ENCODE peak calls at places on chromosome X, in six cellular contexts. One of them, this sample, is unnamed.

GRCh38 chrX:8867454-8867853 is 66.3 kb upstream of the FAM9A start:
- DNase-seq in activated T-helper 1 cell treated with anti-CD3 and anti-CD28 coated beads, Interleukin-2, amount 50 U/mL, for 16 hours: no peak
- DNase-seq in upper lobe of right lung: no peak
- DNase-seq in adipocyte: no peak
- DNase-seq in fibroblast of mammary gland: peak
- DNase-seq in activated CD4-positive, alpha-beta T cell treated with anti-CD3 and anti-CD28 coated beads for 4 hours: no peak
- DNase-seq in this sample: peak

GRCh38 chrX:119235872-119236598 is at the start of gene PGRMC1:
- DNase-seq in activated T-helper 1 cell treated with anti-CD3 and anti-CD28 coated beads, Interleukin-2, amount 50 U/mL, for 16 hours: peak
- DNase-seq in upper lobe of right lung: peak
- DNase-seq in adipocyte: peak
- DNase-seq in fibroblast of mammary gland: peak
- DNase-seq in activated CD4-positive, alpha-beta T cell treated with anti-CD3 and anti-CD28 coated beads for 4 hours: peak
- DNase-seq in this sample: peak

GRCh38 chrX:3811331-3812311 is 98.2 kb upstream of the PRKX start:
- DNase-seq in activated T-helper 1 cell treated with anti-CD3 and anti-CD28 coated beads, Interleukin-2, amount 50 U/mL, for 16 hours: no peak
- DNase-seq in upper lobe of right lung: no peak
- DNase-seq in adipocyte: peak
- DNase-seq in fibroblast of mammary gland: peak
- DNase-seq in activated CD4-positive, alpha-beta T cell treated with anti-CD3 and anti-CD28 coated beads for 4 hours: peak
- DNase-seq in this sample: peak

GRCh38 chrX:25049347-25049746 is 33.6 kb upstream of the ARX start:
- DNase-seq in activated T-helper 1 cell treated with anti-CD3 and anti-CD28 coated beads, Interleukin-2, amount 50 U/mL, for 16 hours: no peak
- DNase-seq in upper lobe of right lung: no peak
- DNase-seq in adipocyte: no peak
- DNase-seq in fibroblast of mammary gland: peak
- DNase-seq in activated CD4-positive, alpha-beta T cell treated with anti-CD3 and anti-CD28 coated beads for 4 hours: no peak
- DNase-seq in this sample: peak

GRCh38 chrX:13334491-13334890 is 14.6 kb upstream of the ATXN3L start:
- DNase-seq in activated T-helper 1 cell treated with anti-CD3 and anti-CD28 coated beads, Interleukin-2, amount 50 U/mL, for 16 hours: no peak
- DNase-seq in upper lobe of right lung: no peak
- DNase-seq in adipocyte: no peak
- DNase-seq in fibroblast of mammary gland: no peak
- DNase-seq in activated CD4-positive, alpha-beta T cell treated with anti-CD3 and anti-CD28 coated beads for 4 hours: no peak
- DNase-seq in this sample: peak

GRCh38 chrX:39633293-39633692 is 464.5 kb downstream of the BCOR start:
- DNase-seq in activated T-helper 1 cell treated with anti-CD3 and anti-CD28 coated beads, Interleukin-2, amount 50 U/mL, for 16 hours: no peak
- DNase-seq in upper lobe of right lung: no peak
- DNase-seq in adipocyte: peak
- DNase-seq in fibroblast of mammary gland: peak
- DNase-seq in activated CD4-positive, alpha-beta T cell treated with anti-CD3 and anti-CD28 coated beads for 4 hours: no peak
- DNase-seq in this sample: no peak

GRCh38 chrX:12360991-12361598 is 222.8 kb downstream of the FRMPD4 start:
- DNase-seq in activated T-helper 1 cell treated with anti-CD3 and anti-CD28 coated beads, Interleukin-2, amount 50 U/mL, for 16 hours: no peak
- DNase-seq in upper lobe of right lung: no peak
- DNase-seq in adipocyte: peak
- DNase-seq in fibroblast of mammary gland: peak
- DNase-seq in activated CD4-positive, alpha-beta T cell treated with anti-CD3 and anti-CD28 coated beads for 4 hours: no peak
- DNase-seq in this sample: peak

GRCh38 chrX:129663171-129663570 is 8.4 kb upstream of the APLN start:
- DNase-seq in activated T-helper 1 cell treated with anti-CD3 and anti-CD28 coated beads, Interleukin-2, amount 50 U/mL, for 16 hours: no peak
- DNase-seq in upper lobe of right lung: no peak
- DNase-seq in adipocyte: no peak
- DNase-seq in fibroblast of mammary gland: peak
- DNase-seq in activated CD4-positive, alpha-beta T cell treated with anti-CD3 and anti-CD28 coated beads for 4 hours: no peak
- DNase-seq in this sample: peak

GRCh38 chrX:129655547-129656248 is 942 bp upstream of the APLN start:
- DNase-seq in activated T-helper 1 cell treated with anti-CD3 and anti-CD28 coated beads, Interleukin-2, amount 50 U/mL, for 16 hours: no peak
- DNase-seq in upper lobe of right lung: no peak
- DNase-seq in adipocyte: no peak
- DNase-seq in fibroblast of mammary gland: no peak
- DNase-seq in activated CD4-positive, alpha-beta T cell treated with anti-CD3 and anti-CD28 coated beads for 4 hours: no peak
- DNase-seq in this sample: no peak

GRCh38 chrX:18929775-18930174 is 54.1 kb downstream of the PHKA2 start:
- DNase-seq in activated T-helper 1 cell treated with anti-CD3 and anti-CD28 coated beads, Interleukin-2, amount 50 U/mL, for 16 hours: no peak
- DNase-seq in upper lobe of right lung: no peak
- DNase-seq in adipocyte: no peak
- DNase-seq in fibroblast of mammary gland: no peak
- DNase-seq in activated CD4-positive, alpha-beta T cell treated with anti-CD3 and anti-CD28 coated beads for 4 hours: no peak
- DNase-seq in this sample: no peak

GRCh38 chrX:489805-490204 is 103.1 kb upstream of the PPP2R3B start:
- DNase-seq in activated T-helper 1 cell treated with anti-CD3 and anti-CD28 coated beads, Interleukin-2, amount 50 U/mL, for 16 hours: no peak
- DNase-seq in upper lobe of right lung: peak
- DNase-seq in adipocyte: no peak
- DNase-seq in fibroblast of mammary gland: no peak
- DNase-seq in activated CD4-positive, alpha-beta T cell treated with anti-CD3 and anti-CD28 coated beads for 4 hours: no peak
- DNase-seq in this sample: no peak

GRCh38 chrX:28659269-28659668 is 72.0 kb downstream of the IL1RAPL1 start:
- DNase-seq in activated T-helper 1 cell treated with anti-CD3 and anti-CD28 coated beads, Interleukin-2, amount 50 U/mL, for 16 hours: no peak
- DNase-seq in upper lobe of right lung: no peak
- DNase-seq in adipocyte: no peak
- DNase-seq in fibroblast of mammary gland: no peak
- DNase-seq in activated CD4-positive, alpha-beta T cell treated with anti-CD3 and anti-CD28 coated beads for 4 hours: no peak
- DNase-seq in this sample: no peak

GRCh38 chrX:132266583-132267355 is 47.5 kb upstream of the RAP2C start:
- DNase-seq in activated T-helper 1 cell treated with anti-CD3 and anti-CD28 coated beads, Interleukin-2, amount 50 U/mL, for 16 hours: no peak
- DNase-seq in upper lobe of right lung: no peak
- DNase-seq in adipocyte: peak
- DNase-seq in fibroblast of mammary gland: peak
- DNase-seq in activated CD4-positive, alpha-beta T cell treated with anti-CD3 and anti-CD28 coated beads for 4 hours: no peak
- DNase-seq in this sample: peak

GRCh38 chrX:73855546-73855945 is 292.5 kb downstream of the CHIC1 start:
- DNase-seq in activated T-helper 1 cell treated with anti-CD3 and anti-CD28 coated beads, Interleukin-2, amount 50 U/mL, for 16 hours: peak
- DNase-seq in upper lobe of right lung: no peak
- DNase-seq in adipocyte: peak
- DNase-seq in fibroblast of mammary gland: peak
- DNase-seq in activated CD4-positive, alpha-beta T cell treated with anti-CD3 and anti-CD28 coated beads for 4 hours: peak
- DNase-seq in this sample: peak

This sample was measured in fibroblast of pulmonary artery.